ENCODE peak calls at places on chromosome 15, in five cellular contexts. R, N, H, T and M are unnamed samples.

GRCh38 chr15:83747050-83747717 is 93.3 kb downstream of the ADAMTSL3 start:
- DNase-seq in H (no peak), N (peak), R (peak), T (no peak), M (peak)

GRCh38 chr15:43285609-43286037 is 18.9 kb upstream of the TGM5 start:
- DNase-seq in R (no peak), N (peak), H (no peak), T (peak), M (peak)

GRCh38 chr15:64151727-64152506 is at the start of gene SNX22:
- DNase-seq in T (peak), N (no peak), R (no peak), H (peak), M (no peak)

GRCh38 chr15:36643551-36643950 is 64.1 kb downstream of the CDIN1 start:
- DNase-seq in N (peak), H (no peak), R (no peak), T (no peak), M (no peak)

GRCh38 chr15:62122249-62122648 is 42.8 kb downstream of the C2CD4B start:
- DNase-seq in N (no peak), R (no peak), T (no peak), H (no peak), M (no peak)

GRCh38 chr15:35958021-35958420 is 412.1 kb upstream of the DPH6 start:
- DNase-seq in H (no peak), R (no peak), T (no peak), N (peak), M (no peak)

GRCh38 chr15:90718232-90718631 is 1.1 kb downstream of the BLM start:
- DNase-seq in N (no peak), R (no peak), T (no peak), H (no peak), M (no peak)

GRCh38 chr15:55993111-55993803 is at the start of gene NEDD4:
- DNase-seq in H (peak), T (peak), N (peak), R (peak), M (peak)

GRCh38 chr15:25694238-25694584 is 168.9 kb downstream of the ATP10A start:
- DNase-seq in N (no peak), T (no peak), H (no peak), R (no peak), M (no peak)

GRCh38 chr15:92606126-92606835 is 49.3 kb downstream of the FAM174B start:
- DNase-seq in T (no peak), R (no peak), H (no peak), N (no peak), M (no peak)

GRCh38 chr15:59087731-59088130 is 17.2 kb upstream of the CCNB2 start:
- DNase-seq in H (no peak), R (no peak), N (no peak), T (no peak), M (no peak)

GRCh38 chr15:61906961-61907752 is 153.1 kb downstream of the VPS13C start:
- DNase-seq in N (peak), R (no peak), T (no peak), H (no peak), M (no peak)

GRCh38 chr15:80159811-80160569 is 7.2 kb downstream of the FAH start:
- DNase-seq in T (peak), H (peak), R (no peak), N (peak), M (no peak)

GRCh38 chr15:77228831-77229230 is 157.9 kb upstream of the TSPAN3 start:
- DNase-seq in H (no peak), T (no peak), R (no peak), N (no peak), M (no peak)

GRCh38 chr15:34213690-34214089 is 3.8 kb upstream of the KATNBL1 start:
- DNase-seq in N (no peak), H (no peak), T (no peak), R (no peak), M (no peak)
- TF ChIP-seq CTCF in N (no peak), H (no peak), T (no peak), R (no peak), M (no peak)

GRCh38 chr15:69475769-69476358 is 23.2 kb downstream of the RPLP1 start:
- DNase-seq in R (no peak), N (peak), T (peak), H (peak), M (peak)

GRCh38 chr15:69480932-69481331 is 28.3 kb downstream of the RPLP1 start:
- DNase-seq in T (no peak), N (no peak), H (no peak), R (no peak), M (no peak)

GRCh38 chr15:69479971-69480370 is 27.4 kb downstream of the RPLP1 start:
- DNase-seq in N (no peak), T (no peak), H (no peak), R (no peak), M (no peak)

GRCh38 chr15:69476704-69477473 is 24.3 kb downstream of the RPLP1 start:
- DNase-seq in R (no peak), N (no peak), H (no peak), T (no peak), M (no peak)

GRCh38 chr15:69478259-69478687 is 25.7 kb downstream of the RPLP1 start:
- DNase-seq in T (peak), H (no peak), N (peak), R (no peak), M (peak)
- TF ChIP-seq CTCF in T (peak), H (peak), N (peak), R (peak), M (peak)

GRCh38 chr15:29126821-29127461 is 142.7 kb downstream of the NSMCE3 start:
- DNase-seq in H (peak), T (no peak), R (no peak), N (no peak), M (peak)
- TF ChIP-seq CTCF in H (no peak), T (no peak), R (peak), N (no peak), M (no peak)

DNA sequence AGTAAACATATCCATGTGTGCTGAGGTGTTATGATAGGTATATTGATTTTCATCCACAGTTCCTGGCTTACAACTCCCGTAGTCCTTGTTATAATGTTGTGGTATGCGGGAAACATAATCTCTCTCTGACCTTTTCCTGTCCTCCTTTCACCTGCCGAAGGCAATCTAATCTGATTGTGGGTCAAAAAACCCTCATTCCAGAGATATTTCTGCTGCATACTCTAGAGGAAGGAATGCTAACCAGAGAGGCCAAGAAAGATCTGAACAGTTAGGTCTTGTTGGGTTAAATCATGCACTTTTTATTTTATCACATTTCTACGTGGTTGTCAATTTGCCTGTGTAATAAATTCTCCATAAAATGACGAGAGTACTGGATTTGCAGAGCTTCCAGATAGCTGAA is 383.5 kb upstream of the SEMA6D start:
- DNase-seq in N (peak), R (no peak), H (no peak), T (no peak), M (no peak)
- TF ChIP-seq CTCF in N (no peak), R (no peak), H (no peak), T (no peak), M (no peak)

GRCh38 chr15:31975446-31976229 is 54.7 kb upstream of the CHRNA7 start:
- DNase-seq in R (no peak), N (no peak), T (no peak), H (peak), M (no peak)
- TF ChIP-seq CTCF in R (peak), N (no peak), T (no peak), H (no peak), M (no peak)

DNA sequence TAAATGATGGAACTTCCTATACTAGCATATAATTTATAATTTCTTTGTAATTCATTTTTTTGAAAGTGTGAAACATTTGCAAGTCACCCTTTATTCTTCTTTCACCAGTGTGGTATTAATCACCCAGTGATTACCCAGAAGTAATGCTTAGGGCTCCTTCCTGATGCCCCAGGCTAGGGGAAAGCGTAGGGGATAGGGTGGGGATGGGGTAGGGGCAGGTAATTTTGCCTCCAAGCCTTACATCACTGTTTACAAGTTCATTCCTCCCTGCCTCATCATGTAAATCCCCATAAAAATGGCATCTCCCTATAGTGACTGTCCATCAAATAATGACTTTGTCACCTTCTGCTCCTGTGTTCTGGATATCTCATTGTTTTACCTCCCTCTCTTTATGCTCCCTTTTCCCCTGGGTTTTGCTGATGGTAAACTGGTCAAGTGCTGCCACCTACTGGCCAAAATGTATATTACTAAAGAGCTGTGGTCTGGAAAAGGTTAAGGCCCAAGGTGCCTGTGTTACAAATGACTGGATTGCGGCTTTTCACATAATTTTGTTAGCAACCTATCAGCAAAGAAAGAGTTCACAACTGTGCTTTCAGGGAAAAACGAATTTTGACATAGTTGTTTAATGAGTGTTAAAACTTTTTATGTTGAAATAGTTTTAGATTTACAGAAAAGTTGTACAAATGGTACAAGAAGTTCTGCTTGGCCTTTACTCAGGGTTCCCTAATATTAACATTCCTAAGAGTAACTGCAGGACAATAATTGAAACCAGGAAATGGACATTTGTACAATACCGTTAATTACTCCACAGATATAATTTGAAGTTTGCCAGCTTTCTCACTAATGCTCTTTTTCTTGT is 54.7 kb downstream of the ONECUT1 start:
- DNase-seq in H (no peak), N (peak), T (peak), R (no peak), M (peak)
- TF ChIP-seq CTCF in H (peak), N (peak), T (peak), R (peak), M (peak)